ENCODE peak calls at places on chromosomes 4 and X, in four cellular contexts. B is endothelial cell of umbilical vein, E is transverse colon, F is upper lobe of left lung. M is an unnamed sample.
A peak's percentile ranks its signal among the peaks of the same experiment; 100 is the strongest.

GRCh38 chrX:108072746-108073145 is 18.6 kb downstream of the PSMD10 start:
- DNase-seq in B (peak; percentile 4), E (no peak), F (no peak), M (no peak)

GRCh38 chrX:140318306-140318705 is 186.6 kb downstream of the SOX3 start:
- DNase-seq in B (no peak), E (no peak), F (no peak), M (no peak)

GRCh38 chr4:8315343-8316250 is 46.0 kb downstream of the HTRA3 start:
- DNase-seq in B (peak; percentile 81), E (peak; percentile 26), F (peak; percentile 78), M (peak; percentile 61)

GRCh38 chrX:9995855-9996339 is 28.7 kb downstream of the CLDN34 start:
- DNase-seq in B (peak; percentile 73), E (peak; percentile 85), F (peak; percentile 93), M (peak; percentile 89)

GRCh38 chr4:8855781-8856245 is 15.8 kb downstream of the HMX1 start:
- DNase-seq in B (no peak), E (no peak), F (no peak), M (no peak)

GRCh38 chrX:17682259-17682658 is 55.0 kb upstream of the SCML1 start:
- DNase-seq in B (no peak), E (no peak), F (no peak), M (no peak)

GRCh38 chr4:20249333-20249732 is 2.4 kb upstream of the SLIT2 start:
- DNase-seq in B (peak; percentile 57), E (no peak), F (no peak), M (no peak)

GRCh38 chr4:149896428-149896827 is 80.8 kb upstream of the IQCM start:
- DNase-seq in B (peak; percentile 16), E (no peak), F (no peak), M (no peak)

GRCh38 chr4:153643406-153644016 is 40.6 kb upstream of the TLR2 start:
- DNase-seq in B (peak; percentile 56), E (no peak), F (no peak), M (no peak)

GRCh38 chrX:109890910-109891502 is 111.9 kb upstream of the TMEM164 start:
- DNase-seq in B (peak; percentile 53), E (peak; percentile 49), F (no peak), M (peak; percentile 61)

GRCh38 chrX:155046811-155047528 is 20.3 kb downstream of the FUNDC2 start:
- DNase-seq in B (no peak), E (no peak), F (no peak), M (no peak)
- H3K4me3 ChIP-seq in B (no peak overlapping the region), E (no peak overlapping the region), F (no peak overlapping the region), M (no peak overlapping the region)

GRCh38 chr4:56999751-57000150 is 21.1 kb downstream of the POLR2B start:
- DNase-seq in B (no peak), E (no peak), F (no peak), M (no peak)
- TF ChIP-seq POLR2AphosphoS5 in B (no peak), E (no peak), F (no peak), M (no peak)

GRCh38 chr4:113975578-113975977 is 3.9 kb downstream of the ARSJ start:
- DNase-seq in B (peak; percentile 44), E (no peak), F (no peak), M (no peak)

GRCh38 chr4:113978561-113979156 is 788 bp downstream of the ARSJ start:
- DNase-seq in B (peak; percentile 55), E (no peak), F (peak; percentile 85), M (no peak)

GRCh38 chr4:113979157-113979972 is at the start of gene ARSJ:
- DNase-seq in B (peak; percentile 82), E (peak; percentile 54), F (peak; percentile 93), M (peak; percentile 56)

GRCh38 chr4:113978105-113978504 is 1.3 kb downstream of the ARSJ start:
- DNase-seq in B (no peak), E (no peak), F (no peak), M (no peak)

DNA sequence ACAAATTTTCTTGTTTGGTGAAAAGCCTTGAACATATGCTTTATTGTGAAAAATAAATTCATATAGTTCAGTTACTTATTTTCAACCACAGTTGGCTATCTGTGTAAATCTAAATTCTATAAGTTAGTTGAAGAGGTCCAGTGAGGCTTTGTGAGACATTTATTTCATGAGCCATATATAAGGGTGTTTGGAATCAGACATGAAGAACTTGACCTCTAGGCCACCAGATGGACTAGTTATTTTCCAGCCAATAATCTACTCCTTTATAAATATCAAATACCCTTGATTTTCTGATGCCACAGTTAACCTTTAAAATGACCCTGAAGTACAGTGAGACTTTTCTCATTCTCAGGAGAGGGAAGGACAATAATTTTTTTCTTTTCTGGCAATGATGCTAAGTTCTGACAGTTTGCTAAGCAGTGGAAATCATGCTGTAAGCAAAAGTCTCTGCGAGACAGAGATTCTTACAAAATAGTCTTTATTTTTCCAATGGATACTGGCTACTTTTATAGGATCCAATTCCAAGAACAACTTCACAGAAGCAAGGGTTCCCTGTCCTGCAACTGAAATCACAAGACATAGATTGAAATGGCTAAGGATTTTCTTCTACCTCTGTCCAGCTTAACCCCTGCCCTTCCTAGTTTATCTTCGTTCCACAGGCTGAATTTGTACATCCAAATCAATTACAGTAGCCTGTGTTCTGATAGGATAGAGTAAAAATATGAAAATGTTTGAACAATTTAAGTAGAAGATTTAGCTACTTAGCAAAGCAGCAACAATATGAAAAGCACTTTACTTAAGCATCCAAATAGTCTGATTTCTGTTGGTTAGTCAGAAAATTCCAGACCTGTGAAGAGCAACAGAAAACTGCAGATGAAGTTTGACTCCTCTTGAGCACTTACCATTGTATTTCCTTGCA is 2.3 kb downstream of the ARSJ start:
- DNase-seq in B (peak; percentile 73), E (no peak), F (no peak), M (no peak)
- H3K4me3 ChIP-seq in B (peak overlapping the region; percentile 98), E (peak overlapping the region; percentile 29), F (peak overlapping the region; percentile 31), M (peak overlapping the region; percentile 63)

GRCh38 chr4:3250438-3250955 is 1.5 kb downstream of the MSANTD1 start:
- DNase-seq in B (no peak), E (no peak), F (peak; percentile 83), M (no peak)
- TF ChIP-seq POLR2AphosphoS5 in B (no peak), E (no peak), F (no peak), M (no peak)

GRCh38 chr4:129167640-129168260 is 71.8 kb downstream of the C4orf33 start:
- DNase-seq in B (peak; percentile 23), E (no peak), F (no peak), M (no peak)
- H3K4me3 ChIP-seq in B (no peak overlapping the region), E (no peak overlapping the region), F (no peak overlapping the region), M (no peak overlapping the region)

GRCh38 chrX:136147320-136147901 is at the start of gene FHL1:
- DNase-seq in B (peak; percentile 32), E (peak; percentile 69), F (peak; percentile 94), M (peak; percentile 57)

GRCh38 chrX:136146614-136147319 is 566 bp upstream of the FHL1 start:
- DNase-seq in B (peak; percentile 30), E (no peak), F (no peak), M (no peak)

GRCh38 chrX:136143714-136144113 is 3.6 kb upstream of the FHL1 start:
- DNase-seq in B (no peak), E (no peak), F (no peak), M (no peak)

GRCh38 chrX:136147966-136148365 is 633 bp downstream of the FHL1 start:
- DNase-seq in B (no peak), E (no peak), F (no peak), M (no peak)

GRCh38 chrX:136148391-136148790 is 1.1 kb downstream of the FHL1 start:
- DNase-seq in B (no peak), E (no peak), F (no peak), M (no peak)
- TF ChIP-seq POLR2AphosphoS5 in B (no peak), E (no peak), F (no peak), M (no peak)

DNA sequence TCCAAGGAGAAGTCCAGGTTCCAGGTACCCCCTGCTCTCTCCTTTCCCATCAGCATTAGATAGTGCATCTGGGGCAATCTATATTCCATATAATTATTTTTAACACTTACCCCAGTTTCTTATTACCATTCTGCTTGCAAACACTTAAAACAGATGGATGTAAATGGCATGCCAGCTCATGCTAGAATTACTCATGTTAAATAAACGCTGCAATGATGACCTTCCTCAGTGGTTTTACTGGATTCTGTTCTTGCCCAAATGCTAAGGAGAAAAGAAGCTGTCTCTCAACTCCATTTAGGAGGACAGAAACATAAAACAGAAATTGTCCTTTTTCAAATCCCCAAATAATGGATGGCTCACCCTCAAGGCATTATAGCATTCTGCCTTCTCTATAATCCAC is 161.1 kb downstream of the NLGN4X start:
- DNase-seq in B (no peak), E (no peak), F (no peak), M (no peak)
- H3K4me3 ChIP-seq in B (no peak overlapping the region), E (no peak overlapping the region), F (no peak overlapping the region), M (no peak overlapping the region)